ENCODE peak calls at places on chromosomes 4 and X, in four cellular contexts. X, P, U and R are unnamed samples.

GRCh38 chr4:174284181-174284886 is 623 bp downstream of the CEP44 start:
- DNase-seq in X (no peak), P (peak; percentile 87), U (peak; percentile 10), R (peak; percentile 59)

GRCh38 chr4:85837334-85837733 is 362.4 kb downstream of the ARHGAP24 start:
- DNase-seq in X (no peak), P (peak; percentile 44), U (no peak), R (peak; percentile 66)

GRCh38 chrX:110992611-110993010 is 103.4 kb upstream of the PAK3 start:
- DNase-seq in U (no peak), P (peak; percentile 21), X (no peak), R (peak; percentile 19)

GRCh38 chr4:16785800-16786527 is 112.5 kb downstream of the LDB2 start:
- DNase-seq in U (no peak), X (no peak), P (no peak), R (no peak)

GRCh38 chr4:152784490-152785195 is 4.9 kb downstream of the ARFIP1 start:
- DNase-seq in P (peak; percentile 87), X (no peak), U (no peak), R (peak; percentile 38)

GRCh38 chr4:124710253-124710849 is 2.2 kb downstream of the ANKRD50 start:
- DNase-seq in U (no peak), P (no peak), X (no peak), R (no peak)

GRCh38 chr4:2357821-2358745 is 60.4 kb downstream of the ZFYVE28 start:
- DNase-seq in P (no peak), X (no peak), U (no peak), R (no peak)

GRCh38 chr4:112517067-112517588 is 1.1 kb upstream of the NEUROG2 start:
- DNase-seq in P (no peak), X (no peak), U (no peak), R (no peak)

GRCh38 chrX:68897546-68897945 is 68.7 kb downstream of the EFNB1 start:
- DNase-seq in P (no peak), X (no peak), U (no peak), R (no peak)

GRCh38 chr4:185993328-185993973 is 75.5 kb upstream of the TLR3 start:
- DNase-seq in U (peak; percentile 11), P (no peak), X (no peak), R (no peak)

GRCh38 chr4:81546777-81547176 is 75.1 kb upstream of the RASGEF1B start:
- DNase-seq in P (no peak), U (no peak), X (no peak), R (no peak)

GRCh38 chr4:35538807-35539206 is 705.5 kb downstream of the ARAP2 start:
- DNase-seq in X (no peak), U (no peak), P (no peak), R (no peak)

GRCh38 chr4:73599182-73599581 is 21.1 kb downstream of the RASSF6 start:
- DNase-seq in U (no peak), P (peak; percentile 82), X (peak; percentile 75), R (peak; percentile 88)

GRCh38 chrX:22575161-22575845 is 302.6 kb downstream of the CBLL2 start:
- DNase-seq in X (no peak), P (peak; percentile 49), U (no peak), R (no peak)

GRCh38 chrX:116490091-116490490 is 27.3 kb upstream of the CT83 start:
- DNase-seq in P (peak; percentile 8), U (no peak), X (no peak), R (peak; percentile 6)

GRCh38 chr4:3307891-3308575 is 15.2 kb downstream of the RGS12 start:
- DNase-seq in P (no peak), X (no peak), U (no peak), R (no peak)

GRCh38 chrX:252421-253291 is 28.5 kb upstream of the PLCXD1 start:
- DNase-seq in P (no peak), X (no peak), U (no peak), R (no peak)

GRCh38 chrX:14964500-14964899 is 91.3 kb downstream of the MOSPD2 start:
- DNase-seq in P (peak; percentile 8), U (no peak), X (no peak), R (peak; percentile 23)

GRCh38 chrX:125628435-125628834 is 308.8 kb downstream of the TEX13C start:
- DNase-seq in P (no peak), U (no peak), X (no peak), R (no peak)

GRCh38 chr4:54550415-54551171 is 107.2 kb upstream of the KIT start:
- DNase-seq in P (peak; percentile 27), U (no peak), X (peak; percentile 36), R (peak; percentile 69)

GRCh38 chr4:77310931-77311330 is 153.9 kb downstream of the CCNG2 start:
- DNase-seq in U (no peak), P (no peak), X (no peak), R (peak; percentile 60)

GRCh38 chr4:28443371-28443770 is 1582.7 kb downstream of the STIM2 start:
- DNase-seq in U (no peak), X (no peak), P (no peak), R (no peak)

GRCh38 chr4:72084587-72085011 is 52.8 kb downstream of the NPFFR2 start:
- DNase-seq in P (no peak), U (no peak), X (no peak), R (peak; percentile 63)

GRCh38 chr4:40182979-40183378 is 13.9 kb upstream of the RHOH start:
- DNase-seq in X (no peak), P (no peak), U (no peak), R (no peak)

GRCh38 chr4:80096175-80096850 is 23.3 kb upstream of the ANTXR2 start:
- DNase-seq in X (no peak), P (peak; percentile 14), U (no peak), R (no peak)

GRCh38 chrX:18934708-18935107 is 49.2 kb downstream of the PHKA2 start:
- DNase-seq in X (no peak), P (no peak), U (no peak), R (no peak)

GRCh38 chr4:41468122-41468521 is 69.8 kb upstream of the LIMCH1 start:
- DNase-seq in U (no peak), P (no peak), X (no peak), R (no peak)

GRCh38 chrX:133706890-133707289 is 278.5 kb downstream of the GPC3 start:
- DNase-seq in P (no peak), U (no peak), X (no peak), R (no peak)